ENCODE peak calls at places on chromosomes 6 and 20, in ten cellular contexts. One of them, this sample, is unnamed.

GRCh38 chr6:13282393-13283069 is 45.8 kb downstream of the TBC1D7 start:
- DNase-seq in GM10248: no peak
- DNase-seq in upper lobe of left lung: no peak
- DNase-seq in breast epithelium: no peak
- DNase-seq in Daoy: no peak
- DNase-seq in heart right ventricle: no peak
- DNase-seq in effector memory CD4-positive, alpha-beta T cell: no peak
- DNase-seq in germinal center: no peak
- DNase-seq in cardiac fibroblast: no peak
- DNase-seq in astrocyte of the spinal cord: no peak
- DNase-seq in this sample: no peak

GRCh38 chr6:729646-730320 is 36.8 kb upstream of the EXOC2 start:
- DNase-seq in GM10248: no peak
- DNase-seq in upper lobe of left lung: peak
- DNase-seq in breast epithelium: no peak
- DNase-seq in Daoy: no peak
- DNase-seq in heart right ventricle: no peak
- DNase-seq in effector memory CD4-positive, alpha-beta T cell: no peak
- DNase-seq in germinal center: no peak
- DNase-seq in cardiac fibroblast: no peak
- DNase-seq in astrocyte of the spinal cord: no peak
- DNase-seq in this sample: no peak

GRCh38 chr6:87968435-87969278 is 79.0 kb upstream of the SPACA1 start:
- DNase-seq in GM10248: peak
- DNase-seq in upper lobe of left lung: no peak
- DNase-seq in breast epithelium: no peak
- DNase-seq in Daoy: peak
- DNase-seq in heart right ventricle: no peak
- DNase-seq in effector memory CD4-positive, alpha-beta T cell: no peak
- DNase-seq in germinal center: no peak
- DNase-seq in cardiac fibroblast: peak
- DNase-seq in astrocyte of the spinal cord: peak
- DNase-seq in this sample: no peak

GRCh38 chr20:63162206-63162770 is 53.6 kb downstream of the YTHDF1 start:
- DNase-seq in GM10248: no peak
- DNase-seq in upper lobe of left lung: peak
- DNase-seq in breast epithelium: no peak
- DNase-seq in Daoy: no peak
- DNase-seq in heart right ventricle: peak
- DNase-seq in effector memory CD4-positive, alpha-beta T cell: no peak
- DNase-seq in germinal center: no peak
- DNase-seq in cardiac fibroblast: no peak
- DNase-seq in astrocyte of the spinal cord: no peak
- DNase-seq in this sample: no peak

GRCh38 chr20:48826883-48827771 is 672 bp downstream of the PREX1 start:
- DNase-seq in GM10248: no peak
- DNase-seq in upper lobe of left lung: peak
- DNase-seq in breast epithelium: no peak
- DNase-seq in Daoy: peak
- DNase-seq in heart right ventricle: peak
- DNase-seq in effector memory CD4-positive, alpha-beta T cell: no peak
- DNase-seq in germinal center: no peak
- DNase-seq in cardiac fibroblast: peak
- DNase-seq in astrocyte of the spinal cord: peak
- DNase-seq in this sample: no peak

GRCh38 chr6:122184260-122184934 is 215.1 kb upstream of the HSF2 start:
- DNase-seq in GM10248: no peak
- DNase-seq in upper lobe of left lung: no peak
- DNase-seq in breast epithelium: no peak
- DNase-seq in Daoy: no peak
- DNase-seq in heart right ventricle: no peak
- DNase-seq in effector memory CD4-positive, alpha-beta T cell: no peak
- DNase-seq in germinal center: no peak
- DNase-seq in cardiac fibroblast: peak
- DNase-seq in astrocyte of the spinal cord: peak
- DNase-seq in this sample: no peak

GRCh38 chr6:84804720-84805119 is 40.3 kb upstream of the TBX18 start:
- DNase-seq in GM10248: no peak
- DNase-seq in upper lobe of left lung: no peak
- DNase-seq in breast epithelium: no peak
- DNase-seq in Daoy: peak
- DNase-seq in heart right ventricle: no peak
- DNase-seq in effector memory CD4-positive, alpha-beta T cell: no peak
- DNase-seq in germinal center: no peak
- DNase-seq in cardiac fibroblast: peak
- DNase-seq in astrocyte of the spinal cord: peak
- DNase-seq in this sample: no peak

GRCh38 chr6:159806021-159806458 is 6.0 kb downstream of the PNLDC1 start:
- DNase-seq in GM10248: peak
- DNase-seq in upper lobe of left lung: no peak
- DNase-seq in breast epithelium: no peak
- DNase-seq in Daoy: no peak
- DNase-seq in heart right ventricle: no peak
- DNase-seq in effector memory CD4-positive, alpha-beta T cell: no peak
- DNase-seq in germinal center: no peak
- DNase-seq in cardiac fibroblast: no peak
- DNase-seq in astrocyte of the spinal cord: no peak
- DNase-seq in this sample: no peak

GRCh38 chr6:125749864-125750691 is 646 bp downstream of the HEY2 start:
- DNase-seq in GM10248: no peak
- DNase-seq in upper lobe of left lung: no peak
- DNase-seq in breast epithelium: no peak
- DNase-seq in Daoy: peak
- DNase-seq in heart right ventricle: peak
- DNase-seq in effector memory CD4-positive, alpha-beta T cell: no peak
- DNase-seq in germinal center: no peak
- DNase-seq in cardiac fibroblast: no peak
- DNase-seq in astrocyte of the spinal cord: no peak
- DNase-seq in this sample: no peak

GRCh38 chr20:48828734-48829460 is 1.1 kb upstream of the PREX1 start:
- DNase-seq in GM10248: no peak
- DNase-seq in upper lobe of left lung: no peak
- DNase-seq in breast epithelium: no peak
- DNase-seq in Daoy: no peak
- DNase-seq in heart right ventricle: no peak
- DNase-seq in effector memory CD4-positive, alpha-beta T cell: no peak
- DNase-seq in germinal center: no peak
- DNase-seq in cardiac fibroblast: no peak
- DNase-seq in astrocyte of the spinal cord: no peak
- DNase-seq in this sample: no peak

GRCh38 chr6:78243519-78243918 is 590.7 kb downstream of the MEI4 start:
- DNase-seq in GM10248: no peak
- DNase-seq in upper lobe of left lung: no peak
- DNase-seq in breast epithelium: no peak
- DNase-seq in Daoy: peak
- DNase-seq in heart right ventricle: no peak
- DNase-seq in effector memory CD4-positive, alpha-beta T cell: no peak
- DNase-seq in germinal center: no peak
- DNase-seq in cardiac fibroblast: peak
- DNase-seq in astrocyte of the spinal cord: peak
- DNase-seq in this sample: no peak

GRCh38 chr6:146595981-146596731 is 2.6 kb upstream of the ADGB start:
- DNase-seq in GM10248: no peak
- DNase-seq in upper lobe of left lung: no peak
- DNase-seq in breast epithelium: no peak
- DNase-seq in Daoy: no peak
- DNase-seq in heart right ventricle: no peak
- DNase-seq in effector memory CD4-positive, alpha-beta T cell: no peak
- DNase-seq in germinal center: peak
- DNase-seq in cardiac fibroblast: no peak
- DNase-seq in astrocyte of the spinal cord: no peak
- DNase-seq in this sample: no peak

GRCh38 chr6:1716845-1717244 is 107.1 kb downstream of the FOXC1 start:
- DNase-seq in GM10248: no peak
- DNase-seq in upper lobe of left lung: no peak
- DNase-seq in breast epithelium: no peak
- DNase-seq in Daoy: no peak
- DNase-seq in heart right ventricle: no peak
- DNase-seq in effector memory CD4-positive, alpha-beta T cell: no peak
- DNase-seq in germinal center: no peak
- DNase-seq in cardiac fibroblast: no peak
- DNase-seq in astrocyte of the spinal cord: no peak
- DNase-seq in this sample: no peak

GRCh38 chr6:133218831-133219230 is 22.3 kb upstream of the EYA4 start:
- DNase-seq in GM10248: no peak
- DNase-seq in upper lobe of left lung: no peak
- DNase-seq in breast epithelium: no peak
- DNase-seq in Daoy: no peak
- DNase-seq in heart right ventricle: no peak
- DNase-seq in effector memory CD4-positive, alpha-beta T cell: no peak
- DNase-seq in germinal center: no peak
- DNase-seq in cardiac fibroblast: peak
- DNase-seq in astrocyte of the spinal cord: peak
- DNase-seq in this sample: no peak

GRCh38 chr6:11263185-11263817 is 30.8 kb upstream of the NEDD9 start:
- DNase-seq in GM10248: no peak
- DNase-seq in upper lobe of left lung: no peak
- DNase-seq in breast epithelium: no peak
- DNase-seq in Daoy: peak
- DNase-seq in heart right ventricle: no peak
- DNase-seq in effector memory CD4-positive, alpha-beta T cell: no peak
- DNase-seq in germinal center: no peak
- DNase-seq in cardiac fibroblast: peak
- DNase-seq in astrocyte of the spinal cord: peak
- DNase-seq in this sample: no peak

GRCh38 chr20:17873410-17874270 is 95.0 kb downstream of the SNX5 start:
- DNase-seq in GM10248: no peak
- DNase-seq in upper lobe of left lung: peak
- DNase-seq in breast epithelium: peak
- DNase-seq in Daoy: peak
- DNase-seq in heart right ventricle: peak
- DNase-seq in effector memory CD4-positive, alpha-beta T cell: no peak
- DNase-seq in germinal center: no peak
- DNase-seq in cardiac fibroblast: peak
- DNase-seq in astrocyte of the spinal cord: peak
- DNase-seq in this sample: no peak

GRCh38 chr6:81987293-81987692 is 234.8 kb upstream of the TENT5A start:
- DNase-seq in GM10248: no peak
- DNase-seq in upper lobe of left lung: no peak
- DNase-seq in breast epithelium: no peak
- DNase-seq in Daoy: peak
- DNase-seq in heart right ventricle: no peak
- DNase-seq in effector memory CD4-positive, alpha-beta T cell: no peak
- DNase-seq in germinal center: no peak
- DNase-seq in cardiac fibroblast: peak
- DNase-seq in astrocyte of the spinal cord: no peak
- DNase-seq in this sample: no peak

GRCh38 chr6:46781478-46782378 is 11.5 kb upstream of the MEP1A start:
- DNase-seq in GM10248: peak
- DNase-seq in upper lobe of left lung: no peak
- DNase-seq in breast epithelium: no peak
- DNase-seq in Daoy: peak
- DNase-seq in heart right ventricle: no peak
- DNase-seq in effector memory CD4-positive, alpha-beta T cell: no peak
- DNase-seq in germinal center: peak
- DNase-seq in cardiac fibroblast: peak
- DNase-seq in astrocyte of the spinal cord: peak
- DNase-seq in this sample: no peak

GRCh38 chr6:134315974-134316391 is 1.9 kb downstream of the SGK1 start:
- DNase-seq in GM10248: no peak
- DNase-seq in upper lobe of left lung: no peak
- DNase-seq in breast epithelium: no peak
- DNase-seq in Daoy: no peak
- DNase-seq in heart right ventricle: no peak
- DNase-seq in effector memory CD4-positive, alpha-beta T cell: no peak
- DNase-seq in germinal center: no peak
- DNase-seq in cardiac fibroblast: no peak
- DNase-seq in astrocyte of the spinal cord: no peak
- DNase-seq in this sample: no peak

GRCh38 chr6:118783931-118784528 is 109.9 kb upstream of the ASF1A start:
- DNase-seq in GM10248: no peak
- DNase-seq in upper lobe of left lung: no peak
- DNase-seq in breast epithelium: no peak
- DNase-seq in Daoy: no peak
- DNase-seq in heart right ventricle: no peak
- DNase-seq in effector memory CD4-positive, alpha-beta T cell: no peak
- DNase-seq in germinal center: no peak
- DNase-seq in cardiac fibroblast: no peak
- DNase-seq in astrocyte of the spinal cord: no peak
- DNase-seq in this sample: no peak

GRCh38 chr20:50218987-50219435 is 28.4 kb downstream of the CEBPB start:
- DNase-seq in GM10248: no peak
- DNase-seq in upper lobe of left lung: no peak
- DNase-seq in breast epithelium: no peak
- DNase-seq in Daoy: no peak
- DNase-seq in heart right ventricle: no peak
- DNase-seq in effector memory CD4-positive, alpha-beta T cell: no peak
- DNase-seq in germinal center: no peak
- DNase-seq in cardiac fibroblast: peak
- DNase-seq in astrocyte of the spinal cord: no peak
- DNase-seq in this sample: no peak

GRCh38 chr6:7042056-7042653 is 65.6 kb upstream of the RREB1 start:
- DNase-seq in GM10248: no peak
- DNase-seq in upper lobe of left lung: no peak
- DNase-seq in breast epithelium: no peak
- DNase-seq in Daoy: peak
- DNase-seq in heart right ventricle: no peak
- DNase-seq in effector memory CD4-positive, alpha-beta T cell: no peak
- DNase-seq in germinal center: no peak
- DNase-seq in cardiac fibroblast: peak
- DNase-seq in astrocyte of the spinal cord: peak
- DNase-seq in this sample: no peak

GRCh38 chr6:142374965-142375733 is 73.3 kb downstream of the ADGRG6 start:
- DNase-seq in GM10248: no peak
- DNase-seq in upper lobe of left lung: no peak
- DNase-seq in breast epithelium: no peak
- DNase-seq in Daoy: peak
- DNase-seq in heart right ventricle: no peak
- DNase-seq in effector memory CD4-positive, alpha-beta T cell: no peak
- DNase-seq in germinal center: no peak
- DNase-seq in cardiac fibroblast: peak
- DNase-seq in astrocyte of the spinal cord: peak
- DNase-seq in this sample: no peak

GRCh38 chr20:35820715-35821114 is 48.9 kb downstream of the PHF20 start:
- DNase-seq in GM10248: no peak
- DNase-seq in upper lobe of left lung: no peak
- DNase-seq in breast epithelium: no peak
- DNase-seq in Daoy: no peak
- DNase-seq in heart right ventricle: no peak
- DNase-seq in effector memory CD4-positive, alpha-beta T cell: no peak
- DNase-seq in germinal center: no peak
- DNase-seq in cardiac fibroblast: peak
- DNase-seq in astrocyte of the spinal cord: peak
- DNase-seq in this sample: no peak

GRCh38 chr6:35042041-35042440 is 99.1 kb downstream of the TCP11 start:
- DNase-seq in GM10248: no peak
- DNase-seq in upper lobe of left lung: no peak
- DNase-seq in breast epithelium: no peak
- DNase-seq in Daoy: no peak
- DNase-seq in heart right ventricle: no peak
- DNase-seq in effector memory CD4-positive, alpha-beta T cell: no peak
- DNase-seq in germinal center: no peak
- DNase-seq in cardiac fibroblast: no peak
- DNase-seq in astrocyte of the spinal cord: no peak
- DNase-seq in this sample: no peak

GRCh38 chr20:47496118-47496517 is 5.6 kb upstream of the NCOA3 start:
- DNase-seq in GM10248: no peak
- DNase-seq in upper lobe of left lung: no peak
- DNase-seq in breast epithelium: no peak
- DNase-seq in Daoy: no peak
- DNase-seq in heart right ventricle: no peak
- DNase-seq in effector memory CD4-positive, alpha-beta T cell: no peak
- DNase-seq in germinal center: no peak
- DNase-seq in cardiac fibroblast: no peak
- DNase-seq in astrocyte of the spinal cord: no peak
- DNase-seq in this sample: no peak

GRCh38 chr6:1524040-1524480 is 85.7 kb upstream of the FOXC1 start:
- DNase-seq in GM10248: peak
- DNase-seq in upper lobe of left lung: peak
- DNase-seq in breast epithelium: peak
- DNase-seq in Daoy: peak
- DNase-seq in heart right ventricle: peak
- DNase-seq in effector memory CD4-positive, alpha-beta T cell: peak
- DNase-seq in germinal center: peak
- DNase-seq in cardiac fibroblast: peak
- DNase-seq in astrocyte of the spinal cord: peak
- DNase-seq in this sample: peak

GRCh38 chr20:57148266-57148665 is 118.2 kb downstream of the BMP7 start:
- DNase-seq in GM10248: no peak
- DNase-seq in upper lobe of left lung: peak
- DNase-seq in breast epithelium: no peak
- DNase-seq in Daoy: no peak
- DNase-seq in heart right ventricle: peak
- DNase-seq in effector memory CD4-positive, alpha-beta T cell: no peak
- DNase-seq in germinal center: no peak
- DNase-seq in cardiac fibroblast: no peak
- DNase-seq in astrocyte of the spinal cord: no peak
- DNase-seq in this sample: no peak